ENCODE peak calls at places on chromosomes 5 and 9, in eight cellular contexts. One of them, this sample, is unnamed.
A peak's percentile ranks its signal among the peaks of the same experiment; 100 is the strongest.

GRCh38 chr9:98571643-98572042 is 137.1 kb downstream of the GABBR2 start:
- DNase-seq in lung: no peak
- DNase-seq in nephron progenitor cell: no peak
- DNase-seq in activated CD4-positive, alpha-beta T cell treated with anti-CD3 and anti-CD28 coated beads for 24 hours: no peak
- DNase-seq in hippocampal formation: no peak
- DNase-seq in left ventricle myocardium inferior: no peak
- DNase-seq in type B pancreatic cell: no peak
- DNase-seq in neural crest cell: no peak
- DNase-seq in this sample: no peak

GRCh38 chr9:127982912-127983311 is 2.1 kb upstream of the EEIG1 start:
- DNase-seq in lung: no peak
- DNase-seq in nephron progenitor cell: no peak
- DNase-seq in activated CD4-positive, alpha-beta T cell treated with anti-CD3 and anti-CD28 coated beads for 24 hours: no peak
- DNase-seq in hippocampal formation: no peak
- DNase-seq in left ventricle myocardium inferior: no peak
- DNase-seq in type B pancreatic cell: no peak
- DNase-seq in neural crest cell: no peak
- DNase-seq in this sample: no peak

GRCh38 chr9:69933445-69933844 is 110.2 kb upstream of the MAMDC2 start:
- DNase-seq in lung: no peak
- DNase-seq in nephron progenitor cell: no peak
- DNase-seq in activated CD4-positive, alpha-beta T cell treated with anti-CD3 and anti-CD28 coated beads for 24 hours: no peak
- DNase-seq in hippocampal formation: no peak
- DNase-seq in left ventricle myocardium inferior: no peak
- DNase-seq in type B pancreatic cell: no peak
- DNase-seq in neural crest cell: no peak
- DNase-seq in this sample: no peak

GRCh38 chr9:89791754-89792153 is 186.9 kb downstream of the GADD45G start:
- DNase-seq in lung: no peak
- DNase-seq in nephron progenitor cell: no peak
- DNase-seq in activated CD4-positive, alpha-beta T cell treated with anti-CD3 and anti-CD28 coated beads for 24 hours: no peak
- DNase-seq in hippocampal formation: no peak
- DNase-seq in left ventricle myocardium inferior: no peak
- DNase-seq in type B pancreatic cell: no peak
- DNase-seq in neural crest cell: no peak
- DNase-seq in this sample: peak; percentile 72

GRCh38 chr9:85900504-85901201 is 40.3 kb upstream of the NAA35 start:
- DNase-seq in lung: no peak
- DNase-seq in nephron progenitor cell: peak; percentile 55
- DNase-seq in activated CD4-positive, alpha-beta T cell treated with anti-CD3 and anti-CD28 coated beads for 24 hours: no peak
- DNase-seq in hippocampal formation: no peak
- DNase-seq in left ventricle myocardium inferior: no peak
- DNase-seq in type B pancreatic cell: no peak
- DNase-seq in neural crest cell: peak; percentile 38
- DNase-seq in this sample: peak; percentile 69

GRCh38 chr5:135697251-135697958 is 118.6 kb upstream of the CXCL14 start:
- DNase-seq in lung: peak; percentile 25
- DNase-seq in nephron progenitor cell: no peak
- DNase-seq in activated CD4-positive, alpha-beta T cell treated with anti-CD3 and anti-CD28 coated beads for 24 hours: no peak
- DNase-seq in hippocampal formation: no peak
- DNase-seq in left ventricle myocardium inferior: no peak
- DNase-seq in type B pancreatic cell: no peak
- DNase-seq in neural crest cell: no peak
- DNase-seq in this sample: no peak

GRCh38 chr5:83956386-83956785 is 235.7 kb upstream of the HAPLN1 start:
- DNase-seq in lung: no peak
- DNase-seq in nephron progenitor cell: no peak
- DNase-seq in activated CD4-positive, alpha-beta T cell treated with anti-CD3 and anti-CD28 coated beads for 24 hours: no peak
- DNase-seq in hippocampal formation: no peak
- DNase-seq in left ventricle myocardium inferior: no peak
- DNase-seq in type B pancreatic cell: no peak
- DNase-seq in neural crest cell: no peak
- DNase-seq in this sample: no peak

GRCh38 chr9:101705135-101705661 is 33.2 kb downstream of the GRIN3A start:
- DNase-seq in lung: no peak
- DNase-seq in nephron progenitor cell: peak; percentile 46
- DNase-seq in activated CD4-positive, alpha-beta T cell treated with anti-CD3 and anti-CD28 coated beads for 24 hours: no peak
- DNase-seq in hippocampal formation: peak; percentile 25
- DNase-seq in left ventricle myocardium inferior: peak; percentile 19
- DNase-seq in type B pancreatic cell: no peak
- DNase-seq in neural crest cell: peak; percentile 8
- DNase-seq in this sample: peak; percentile 47

GRCh38 chr5:1349246-1349645 is 4.3 kb upstream of the CLPTM1L start:
- DNase-seq in lung: no peak
- DNase-seq in nephron progenitor cell: no peak
- DNase-seq in activated CD4-positive, alpha-beta T cell treated with anti-CD3 and anti-CD28 coated beads for 24 hours: no peak
- DNase-seq in hippocampal formation: no peak
- DNase-seq in left ventricle myocardium inferior: no peak
- DNase-seq in type B pancreatic cell: no peak
- DNase-seq in neural crest cell: no peak
- DNase-seq in this sample: no peak

GRCh38 chr5:178153530-178154340 is at the start of gene NHP2:
- DNase-seq in lung: peak; percentile 99
- DNase-seq in nephron progenitor cell: peak; percentile 99
- DNase-seq in activated CD4-positive, alpha-beta T cell treated with anti-CD3 and anti-CD28 coated beads for 24 hours: peak; percentile 97
- DNase-seq in hippocampal formation: peak; percentile 98
- DNase-seq in left ventricle myocardium inferior: peak; percentile 98
- DNase-seq in type B pancreatic cell: peak; percentile 97
- DNase-seq in neural crest cell: peak; percentile 98
- DNase-seq in this sample: peak; percentile 99

GRCh38 chr9:111542497-111543254 is 17.7 kb downstream of the ZNF483 start:
- DNase-seq in lung: no peak
- DNase-seq in nephron progenitor cell: no peak
- DNase-seq in activated CD4-positive, alpha-beta T cell treated with anti-CD3 and anti-CD28 coated beads for 24 hours: no peak
- DNase-seq in hippocampal formation: no peak
- DNase-seq in left ventricle myocardium inferior: no peak
- DNase-seq in type B pancreatic cell: no peak
- DNase-seq in neural crest cell: no peak
- DNase-seq in this sample: no peak

GRCh38 chr9:114431003-114431402 is 43.2 kb upstream of the AKNA start:
- DNase-seq in lung: no peak
- DNase-seq in nephron progenitor cell: no peak
- DNase-seq in activated CD4-positive, alpha-beta T cell treated with anti-CD3 and anti-CD28 coated beads for 24 hours: no peak
- DNase-seq in hippocampal formation: no peak
- DNase-seq in left ventricle myocardium inferior: no peak
- DNase-seq in type B pancreatic cell: no peak
- DNase-seq in neural crest cell: no peak
- DNase-seq in this sample: no peak

GRCh38 chr5:169914766-169915165 is 65.5 kb downstream of the INSYN2B start:
- DNase-seq in lung: no peak
- DNase-seq in nephron progenitor cell: peak; percentile 40
- DNase-seq in activated CD4-positive, alpha-beta T cell treated with anti-CD3 and anti-CD28 coated beads for 24 hours: no peak
- DNase-seq in hippocampal formation: peak; percentile 59
- DNase-seq in left ventricle myocardium inferior: peak; percentile 56
- DNase-seq in type B pancreatic cell: no peak
- DNase-seq in neural crest cell: peak; percentile 3
- DNase-seq in this sample: peak; percentile 30

GRCh38 chr5:132473608-132474007 is 17.0 kb downstream of the IRF1 start:
- DNase-seq in lung: no peak
- DNase-seq in nephron progenitor cell: no peak
- DNase-seq in activated CD4-positive, alpha-beta T cell treated with anti-CD3 and anti-CD28 coated beads for 24 hours: no peak
- DNase-seq in hippocampal formation: no peak
- DNase-seq in left ventricle myocardium inferior: no peak
- DNase-seq in type B pancreatic cell: no peak
- DNase-seq in neural crest cell: no peak
- DNase-seq in this sample: no peak

GRCh38 chr9:132647355-132647754 is 22.4 kb downstream of the DDX31 start:
- DNase-seq in lung: no peak
- DNase-seq in nephron progenitor cell: no peak
- DNase-seq in activated CD4-positive, alpha-beta T cell treated with anti-CD3 and anti-CD28 coated beads for 24 hours: no peak
- DNase-seq in hippocampal formation: no peak
- DNase-seq in left ventricle myocardium inferior: no peak
- DNase-seq in type B pancreatic cell: no peak
- DNase-seq in neural crest cell: no peak
- DNase-seq in this sample: no peak

GRCh38 chr5:177491429-177491945 is 5.9 kb downstream of the PDLIM7 start:
- DNase-seq in lung: no peak
- DNase-seq in nephron progenitor cell: peak; percentile 95
- DNase-seq in activated CD4-positive, alpha-beta T cell treated with anti-CD3 and anti-CD28 coated beads for 24 hours: no peak
- DNase-seq in hippocampal formation: no peak
- DNase-seq in left ventricle myocardium inferior: no peak
- DNase-seq in type B pancreatic cell: no peak
- DNase-seq in neural crest cell: peak; percentile 75
- DNase-seq in this sample: peak; percentile 98

GRCh38 chr5:115842089-115842881 is 550 bp downstream of the AP3S1 start:
- DNase-seq in lung: no peak
- DNase-seq in nephron progenitor cell: peak; percentile 78
- DNase-seq in activated CD4-positive, alpha-beta T cell treated with anti-CD3 and anti-CD28 coated beads for 24 hours: no peak
- DNase-seq in hippocampal formation: peak; percentile 65
- DNase-seq in left ventricle myocardium inferior: no peak
- DNase-seq in type B pancreatic cell: no peak
- DNase-seq in neural crest cell: peak; percentile 71
- DNase-seq in this sample: peak; percentile 80

GRCh38 chr9:134731497-134732391 is 90.1 kb downstream of the COL5A1 start:
- DNase-seq in lung: no peak
- DNase-seq in nephron progenitor cell: no peak
- DNase-seq in activated CD4-positive, alpha-beta T cell treated with anti-CD3 and anti-CD28 coated beads for 24 hours: no peak
- DNase-seq in hippocampal formation: no peak
- DNase-seq in left ventricle myocardium inferior: no peak
- DNase-seq in type B pancreatic cell: no peak
- DNase-seq in neural crest cell: no peak
- DNase-seq in this sample: no peak